ENCODE peak calls at places on chromosomes 2 and 18, in four cellular contexts. R, P, N and B are unnamed samples.

GRCh38 chr2:108377815-108378630 is at the start of gene SULT1C4:
- DNase-seq in N (no peak), R (no peak), P (peak), B (peak)

GRCh38 chr2:197369228-197369945 is 58.8 kb upstream of the ANKRD44 start:
- DNase-seq in R (no peak), N (no peak), P (no peak), B (no peak)

GRCh38 chr18:30957086-30957485 is 85.5 kb downstream of the DSC3 start:
- DNase-seq in P (no peak), R (no peak), N (no peak), B (no peak)

GRCh38 chr2:99066602-99067001 is 74.9 kb upstream of the C2orf15 start:
- DNase-seq in R (peak), P (peak), N (peak), B (peak)

GRCh38 chr2:73176881-73177644 is 25.3 kb upstream of the NOTO start:
- DNase-seq in P (peak), R (peak), N (peak), B (peak)

GRCh38 chr2:9655441-9656269 is 24.9 kb upstream of the YWHAQ start:
- DNase-seq in P (peak), N (no peak), R (peak), B (peak)

GRCh38 chr18:33603434-33603833 is 25.4 kb downstream of the ASXL3 start:
- DNase-seq in R (no peak), P (no peak), N (no peak), B (no peak)

GRCh38 chr2:119255760-119256573 is 32.3 kb downstream of the STEAP3 start:
- DNase-seq in P (peak), R (peak), N (peak), B (peak)

GRCh38 chr2:242065456-242065855 is 195.9 kb downstream of the RTP5 start:
- DNase-seq in N (no peak), R (no peak), P (no peak), B (no peak)

GRCh38 chr18:57802166-57802868 is 798 bp downstream of the ATP8B1 start:
- DNase-seq in N (no peak), P (no peak), R (no peak), B (no peak)

GRCh38 chr18:41828137-41828536 is 126.9 kb upstream of the PIK3C3 start:
- DNase-seq in R (no peak), P (no peak), N (no peak), B (no peak)

GRCh38 chr2:113720167-113720566 is 36.3 kb downstream of the SLC35F5 start:
- DNase-seq in R (peak), N (peak), P (no peak), B (peak)

GRCh38 chr2:34785206-34785785 is 1186.2 kb upstream of the FAM98A start:
- DNase-seq in P (no peak), R (no peak), N (no peak), B (no peak)

GRCh38 chr2:126687086-126687485 is 31.1 kb downstream of the GYPC start:
- DNase-seq in P (no peak), N (no peak), R (no peak), B (no peak)

GRCh38 chr2:235070063-235070706 is 118.4 kb downstream of the SH3BP4 start:
- DNase-seq in P (no peak), N (peak), R (no peak), B (peak)

GRCh38 chr2:67649331-67650071 is 252.4 kb downstream of the ETAA1 start:
- DNase-seq in N (no peak), R (no peak), P (no peak), B (peak)

GRCh38 chr2:230619471-230619870 is 93.2 kb upstream of the CAB39 start:
- DNase-seq in R (no peak), N (no peak), P (no peak), B (no peak)

GRCh38 chr2:241499146-241499965 is 9.0 kb downstream of the STK25 start:
- DNase-seq in N (no peak), P (no peak), R (no peak), B (no peak)

GRCh38 chr2:201949036-201950012 is 84.3 kb upstream of the FZD7 start:
- DNase-seq in N (no peak), P (no peak), R (no peak), B (no peak)

GRCh38 chr2:217902281-217903141 is 100.3 kb downstream of the TNS1 start:
- DNase-seq in R (no peak), P (peak), N (no peak), B (peak)

GRCh38 chr2:3434005-3434404 is 54.5 kb downstream of the TRAPPC12 start:
- DNase-seq in N (no peak), R (no peak), P (no peak), B (no peak)

GRCh38 chr2:9106338-9107167 is 100.1 kb upstream of the ASAP2 start:
- DNase-seq in P (no peak), N (no peak), R (no peak), B (no peak)

GRCh38 chr2:202762546-202762945 is 109.0 kb downstream of the ICA1L start:
- DNase-seq in N (no peak), R (no peak), P (no peak), B (no peak)

GRCh38 chr2:159270744-159271379 is 15.6 kb downstream of the WDSUB1 start:
- DNase-seq in P (no peak), R (no peak), N (no peak), B (no peak)

GRCh38 chr2:48733067-48733503 is 22.4 kb downstream of the LHCGR start:
- DNase-seq in N (no peak), P (no peak), R (no peak), B (no peak)

GRCh38 chr2:44524347-44524926 is 162.7 kb downstream of the CAMKMT start:
- DNase-seq in N (no peak), P (no peak), R (no peak), B (no peak)

GRCh38 chr2:172083725-172084483 is 1.4 kb upstream of the DLX1 start:
- DNase-seq in R (peak), P (no peak), N (peak), B (no peak)